ENCODE peak calls at places on chromosomes 2 and 18, in five cellular contexts. One of them, this sample, is unnamed.

GRCh38 chr2:55113976-55114564 is 63.8 kb upstream of the RTN4 start:
- DNase-seq in GF-D8: no peak
- DNase-seq in stimulated activated CD4-positive, alpha-beta T cell treated with anti-CD3 and anti-CD28 coated beads, Interleukin-15, amount 100 ng/mL, for 48 hours: no peak
- DNase-seq in NCI-H1092: no peak
- DNase-seq in C1 segment of cervical spinal cord: no peak
- DNase-seq in this sample: no peak

GRCh38 chr2:159758686-159759085 is 39.3 kb downstream of the CD302 start:
- DNase-seq in C1 segment of cervical spinal cord: no peak
- DNase-seq in GF-D8: no peak
- DNase-seq in stimulated activated CD4-positive, alpha-beta T cell treated with anti-CD3 and anti-CD28 coated beads, Interleukin-15, amount 100 ng/mL, for 48 hours: no peak
- DNase-seq in NCI-H1092: no peak
- DNase-seq in this sample: no peak

GRCh38 chr2:61688369-61689334 is 150.5 kb upstream of the XPO1 start:
- DNase-seq in C1 segment of cervical spinal cord: no peak
- DNase-seq in NCI-H1092: no peak
- DNase-seq in stimulated activated CD4-positive, alpha-beta T cell treated with anti-CD3 and anti-CD28 coated beads, Interleukin-15, amount 100 ng/mL, for 48 hours: no peak
- DNase-seq in GF-D8: no peak
- DNase-seq in this sample: no peak

GRCh38 chr2:119827866-119828507 is 68.3 kb downstream of the PTPN4 start:
- DNase-seq in GF-D8: no peak
- DNase-seq in C1 segment of cervical spinal cord: no peak
- DNase-seq in stimulated activated CD4-positive, alpha-beta T cell treated with anti-CD3 and anti-CD28 coated beads, Interleukin-15, amount 100 ng/mL, for 48 hours: no peak
- DNase-seq in NCI-H1092: no peak
- DNase-seq in this sample: no peak

GRCh38 chr18:25457196-25457595 is 105.2 kb upstream of the ZNF521 start:
- DNase-seq in C1 segment of cervical spinal cord: no peak
- DNase-seq in NCI-H1092: no peak
- DNase-seq in GF-D8: no peak
- DNase-seq in stimulated activated CD4-positive, alpha-beta T cell treated with anti-CD3 and anti-CD28 coated beads, Interleukin-15, amount 100 ng/mL, for 48 hours: no peak
- DNase-seq in this sample: no peak

GRCh38 chr18:50044402-50044801 is 150.5 kb downstream of the MYO5B start:
- DNase-seq in GF-D8: no peak
- DNase-seq in C1 segment of cervical spinal cord: no peak
- DNase-seq in NCI-H1092: no peak
- DNase-seq in stimulated activated CD4-positive, alpha-beta T cell treated with anti-CD3 and anti-CD28 coated beads, Interleukin-15, amount 100 ng/mL, for 48 hours: no peak
- DNase-seq in this sample: no peak

GRCh38 chr2:68766378-68766845 is 31.8 kb downstream of the ARHGAP25 start:
- DNase-seq in NCI-H1092: no peak
- DNase-seq in C1 segment of cervical spinal cord: no peak
- DNase-seq in stimulated activated CD4-positive, alpha-beta T cell treated with anti-CD3 and anti-CD28 coated beads, Interleukin-15, amount 100 ng/mL, for 48 hours: peak; percentile 61
- DNase-seq in GF-D8: peak; percentile 97
- DNase-seq in this sample: peak; percentile 92

GRCh38 chr2:20985061-20985460 is 58.8 kb downstream of the APOB start:
- DNase-seq in GF-D8: no peak
- DNase-seq in stimulated activated CD4-positive, alpha-beta T cell treated with anti-CD3 and anti-CD28 coated beads, Interleukin-15, amount 100 ng/mL, for 48 hours: no peak
- DNase-seq in NCI-H1092: no peak
- DNase-seq in C1 segment of cervical spinal cord: no peak
- DNase-seq in this sample: no peak

GRCh38 chr2:199055336-199055735 is 402.4 kb downstream of the SATB2 start:
- DNase-seq in GF-D8: no peak
- DNase-seq in stimulated activated CD4-positive, alpha-beta T cell treated with anti-CD3 and anti-CD28 coated beads, Interleukin-15, amount 100 ng/mL, for 48 hours: no peak
- DNase-seq in NCI-H1092: no peak
- DNase-seq in C1 segment of cervical spinal cord: no peak
- DNase-seq in this sample: no peak

GRCh38 chr18:62388855-62389760 is 64.0 kb downstream of the TNFRSF11A start:
- DNase-seq in GF-D8: no peak
- DNase-seq in stimulated activated CD4-positive, alpha-beta T cell treated with anti-CD3 and anti-CD28 coated beads, Interleukin-15, amount 100 ng/mL, for 48 hours: no peak
- DNase-seq in C1 segment of cervical spinal cord: no peak
- DNase-seq in NCI-H1092: no peak
- DNase-seq in this sample: no peak

GRCh38 chr2:143885461-143885860 is 634.5 kb downstream of the ZEB2 start:
- DNase-seq in GF-D8: no peak
- DNase-seq in C1 segment of cervical spinal cord: no peak
- DNase-seq in NCI-H1092: no peak
- DNase-seq in stimulated activated CD4-positive, alpha-beta T cell treated with anti-CD3 and anti-CD28 coated beads, Interleukin-15, amount 100 ng/mL, for 48 hours: no peak
- DNase-seq in this sample: no peak

GRCh38 chr2:228777855-228778355 is 493.2 kb downstream of the PID1 start:
- DNase-seq in GF-D8: no peak
- DNase-seq in stimulated activated CD4-positive, alpha-beta T cell treated with anti-CD3 and anti-CD28 coated beads, Interleukin-15, amount 100 ng/mL, for 48 hours: no peak
- DNase-seq in NCI-H1092: no peak
- DNase-seq in C1 segment of cervical spinal cord: no peak
- DNase-seq in this sample: peak; percentile 14

GRCh38 chr2:162607915-162608314 is 230.7 kb downstream of the KCNH7 start:
- DNase-seq in C1 segment of cervical spinal cord: no peak
- DNase-seq in NCI-H1092: no peak
- DNase-seq in stimulated activated CD4-positive, alpha-beta T cell treated with anti-CD3 and anti-CD28 coated beads, Interleukin-15, amount 100 ng/mL, for 48 hours: no peak
- DNase-seq in GF-D8: no peak
- DNase-seq in this sample: no peak

GRCh38 chr18:74531043-74531442 is 3.3 kb upstream of the CNDP1 start:
- DNase-seq in C1 segment of cervical spinal cord: no peak
- DNase-seq in NCI-H1092: no peak
- DNase-seq in stimulated activated CD4-positive, alpha-beta T cell treated with anti-CD3 and anti-CD28 coated beads, Interleukin-15, amount 100 ng/mL, for 48 hours: no peak
- DNase-seq in GF-D8: no peak
- DNase-seq in this sample: no peak

GRCh38 chr2:96203130-96204028 is 5.2 kb downstream of the STARD7 start:
- DNase-seq in NCI-H1092: no peak
- DNase-seq in GF-D8: no peak
- DNase-seq in stimulated activated CD4-positive, alpha-beta T cell treated with anti-CD3 and anti-CD28 coated beads, Interleukin-15, amount 100 ng/mL, for 48 hours: no peak
- DNase-seq in C1 segment of cervical spinal cord: no peak
- DNase-seq in this sample: no peak

GRCh38 chr2:26485725-26486418 is 7.9 kb upstream of the OTOF start:
- DNase-seq in C1 segment of cervical spinal cord: no peak
- DNase-seq in GF-D8: no peak
- DNase-seq in NCI-H1092: no peak
- DNase-seq in stimulated activated CD4-positive, alpha-beta T cell treated with anti-CD3 and anti-CD28 coated beads, Interleukin-15, amount 100 ng/mL, for 48 hours: no peak
- DNase-seq in this sample: no peak

GRCh38 chr2:158391876-158392275 is 64.7 kb downstream of the CCDC148 start:
- DNase-seq in NCI-H1092: no peak
- DNase-seq in C1 segment of cervical spinal cord: no peak
- DNase-seq in stimulated activated CD4-positive, alpha-beta T cell treated with anti-CD3 and anti-CD28 coated beads, Interleukin-15, amount 100 ng/mL, for 48 hours: no peak
- DNase-seq in GF-D8: no peak
- DNase-seq in this sample: no peak

GRCh38 chr2:111624401-111625156 is 259.4 kb downstream of the ANAPC1 start:
- DNase-seq in NCI-H1092: no peak
- DNase-seq in C1 segment of cervical spinal cord: no peak
- DNase-seq in GF-D8: peak; percentile 98
- DNase-seq in stimulated activated CD4-positive, alpha-beta T cell treated with anti-CD3 and anti-CD28 coated beads, Interleukin-15, amount 100 ng/mL, for 48 hours: no peak
- DNase-seq in this sample: no peak

GRCh38 chr2:96828436-96828835 is 12.4 kb downstream of the CNNM3 start:
- DNase-seq in GF-D8: no peak
- DNase-seq in NCI-H1092: no peak
- DNase-seq in C1 segment of cervical spinal cord: no peak
- DNase-seq in stimulated activated CD4-positive, alpha-beta T cell treated with anti-CD3 and anti-CD28 coated beads, Interleukin-15, amount 100 ng/mL, for 48 hours: no peak
- DNase-seq in this sample: no peak

GRCh38 chr2:46806526-46806925 is 109.1 kb downstream of the MCFD2 start:
- DNase-seq in C1 segment of cervical spinal cord: no peak
- DNase-seq in GF-D8: no peak
- DNase-seq in stimulated activated CD4-positive, alpha-beta T cell treated with anti-CD3 and anti-CD28 coated beads, Interleukin-15, amount 100 ng/mL, for 48 hours: no peak
- DNase-seq in NCI-H1092: no peak
- DNase-seq in this sample: no peak